ENCODE peak calls at places on chromosomes 3 and 15, in seven cellular contexts. C is stimulated activated CD4-positive, alpha-beta T cell treated with anti-CD3 and anti-CD28 coated beads, Interleukin-1b, Interleukin-23, amount 100 ng/mL, for 4 hours; Q is fibroblast of the conjunctiva; F is neural crest cell; W is kidney epithelial cell; J is SHP77; O is cardiac muscle cell. G is an unnamed sample.

GRCh38 chr15:99120050-99120777 is 15.3 kb downstream of the SYNM start:
- DNase-seq in C (no peak), Q (no peak), F (no peak), W (no peak), J (no peak), O (no peak), G (no peak)

GRCh38 chr15:78429477-78429876 is 8.5 kb upstream of the IREB2 start:
- DNase-seq in C (no peak), Q (no peak), F (no peak), W (no peak), J (no peak), O (no peak), G (no peak)

GRCh38 chr3:164679245-164679644 is 399.1 kb downstream of the SI start:
- DNase-seq in C (no peak), Q (no peak), F (no peak), W (no peak), J (no peak), O (no peak), G (no peak)

GRCh38 chr3:23546186-23546585 is 259.6 kb upstream of the UBE2E1 start:
- DNase-seq in C (no peak), Q (no peak), F (no peak), W (peak; percentile 1), J (no peak), O (no peak), G (no peak)

GRCh38 chr3:113057117-113057516 is 66.3 kb downstream of the GTPBP8 start:
- DNase-seq in C (no peak), Q (no peak), F (no peak), W (no peak), J (no peak), O (no peak), G (no peak)

GRCh38 chr3:193016437-193016887 is 98.8 kb upstream of the MB21D2 start:
- DNase-seq in C (no peak), Q (no peak), F (no peak), W (no peak), J (no peak), O (peak; percentile 35), G (no peak)

GRCh38 chr3:82567029-82567600 is 805.7 kb upstream of the GBE1 start:
- DNase-seq in C (no peak), Q (no peak), F (no peak), W (no peak), J (no peak), O (no peak), G (no peak)

GRCh38 chr3:26365706-26366105 is 256.9 kb upstream of the LRRC3B start:
- DNase-seq in C (no peak), Q (no peak), F (no peak), W (no peak), J (no peak), O (no peak), G (no peak)

GRCh38 chr15:88108991-88109390 is 147.5 kb downstream of the NTRK3 start:
- DNase-seq in C (no peak), Q (no peak), F (no peak), W (no peak), J (no peak), O (no peak), G (no peak)

GRCh38 chr15:84955089-84955848 is 26.4 kb upstream of the PDE8A start:
- DNase-seq in C (peak; percentile 29), Q (peak; percentile 61), F (peak; percentile 39), W (no peak), J (peak; percentile 40), O (peak; percentile 70), G (peak; percentile 84)

GRCh38 chr15:37789881-37790280 is 144.6 kb upstream of the TMCO5A start:
- DNase-seq in C (no peak), Q (peak; percentile 5), F (no peak), W (peak; percentile 41), J (no peak), O (no peak), G (no peak)

GRCh38 chr15:55574096-55574495 is 14.0 kb downstream of the PYGO1 start:
- DNase-seq in C (no peak), Q (no peak), F (no peak), W (no peak), J (no peak), O (no peak), G (no peak)

GRCh38 chr3:51343918-51344687 is 41.0 kb upstream of the MANF start:
- DNase-seq in C (no peak), Q (peak; percentile 68), F (no peak), W (no peak), J (no peak), O (no peak), G (no peak)

GRCh38 chr15:76185716-76186115 is 125.6 kb downstream of the ETFA start:
- DNase-seq in C (no peak), Q (peak; percentile 68), F (peak; percentile 11), W (no peak), J (peak; percentile 52), O (peak; percentile 29), G (peak; percentile 81)

GRCh38 chr3:176954517-176954916 is 242.8 kb downstream of the TBL1XR1 start:
- DNase-seq in C (no peak), Q (no peak), F (no peak), W (no peak), J (no peak), O (no peak), G (no peak)

GRCh38 chr3:12512534-12513101 is 28.3 kb downstream of the TSEN2 start:
- DNase-seq in C (no peak), Q (no peak), F (no peak), W (no peak), J (no peak), O (no peak), G (no peak)

GRCh38 chr3:181933052-181933618 is 221.4 kb downstream of the SOX2 start:
- DNase-seq in C (no peak), Q (no peak), F (no peak), W (no peak), J (no peak), O (no peak), G (no peak)

GRCh38 chr3:183699238-183699947 is 1.8 kb downstream of the YEATS2 start:
- DNase-seq in C (no peak), Q (no peak), F (no peak), W (no peak), J (no peak), O (no peak), G (peak; percentile 22)

GRCh38 chr3:15438988-15439387 is 11.6 kb downstream of the EAF1 start:
- DNase-seq in C (no peak), Q (no peak), F (no peak), W (no peak), J (no peak), O (no peak), G (no peak)

GRCh38 chr3:194579091-194579606 is 54.1 kb downstream of the TMEM44 start:
- DNase-seq in C (no peak), Q (no peak), F (no peak), W (no peak), J (no peak), O (peak; percentile 82), G (no peak)

GRCh38 chr15:82146990-82147461 is 101.2 kb upstream of the MEX3B start:
- DNase-seq in C (no peak), Q (no peak), F (no peak), W (peak; percentile 59), J (no peak), O (no peak), G (no peak)

GRCh38 chr3:148379763-148380162 is 317.9 kb upstream of the AGTR1 start:
- DNase-seq in C (no peak), Q (peak; percentile 48), F (no peak), W (peak; percentile 18), J (peak; percentile 62), O (peak; percentile 67), G (no peak)

GRCh38 chr3:177591371-177591770 is 394.1 kb upstream of the TBL1XR1 start:
- DNase-seq in C (no peak), Q (no peak), F (no peak), W (no peak), J (no peak), O (no peak), G (no peak)

GRCh38 chr3:33229947-33230346 is 11.3 kb upstream of the SUSD5 start:
- DNase-seq in C (no peak), Q (no peak), F (no peak), W (no peak), J (no peak), O (no peak), G (no peak)

GRCh38 chr15:99017322-99017701 is 9.7 kb upstream of the PGPEP1L start:
- DNase-seq in C (no peak), Q (no peak), F (no peak), W (no peak), J (no peak), O (no peak), G (no peak)

GRCh38 chr3:78737988-78738387 is 1029.8 kb downstream of the ROBO1 start:
- DNase-seq in C (no peak), Q (peak; percentile 21), F (no peak), W (no peak), J (peak; percentile 36), O (no peak), G (no peak)

GRCh38 chr3:161395115-161395514 is 23.8 kb upstream of the SPTSSB start:
- DNase-seq in C (no peak), Q (no peak), F (no peak), W (no peak), J (no peak), O (no peak), G (no peak)

GRCh38 chr3:184360070-184360833 is 1.2 kb downstream of the CLCN2 start:
- DNase-seq in C (no peak), Q (no peak), F (no peak), W (no peak), J (no peak), O (no peak), G (no peak)

GRCh38 chr15:64883997-64884511 is 27.6 kb upstream of the ANKDD1A start:
- DNase-seq in C (peak; percentile 76), Q (no peak), F (no peak), W (peak; percentile 90), J (peak; percentile 25), O (peak; percentile 76), G (no peak)